ENCODE peak calls at places on chromosomes 4 and X, in nine cellular contexts. U is left ventricle myocardium inferior, X is ascending aorta, D is right lobe of liver, W is mesendoderm, N is tibial artery, Z is SJSA1, I is psoas muscle, H is spleen. K is an unnamed sample.
A peak's percentile ranks its signal among the peaks of the same experiment; 100 is the strongest.

GRCh38 chrX:10048076-10048475 is 80.9 kb downstream of the CLDN34 start:
- DNase-seq in X (no peak), N (no peak), W (peak; percentile 71), I (no peak), Z (no peak), H (no peak), U (no peak), D (no peak), K (no peak)

GRCh38 chrX:129754266-129755024 is 15.7 kb downstream of the XPNPEP2 start:
- DNase-seq in U (no peak), X (no peak), N (no peak), H (peak; percentile 72), W (peak; percentile 48), D (no peak), I (no peak), Z (no peak), K (no peak)

GRCh38 chr4:153962311-153963039 is 173.6 kb upstream of the SFRP2 start:
- DNase-seq in N (no peak), W (peak; percentile 34), U (no peak), I (no peak), H (no peak), Z (no peak), D (no peak), X (no peak), K (no peak)

GRCh38 chr4:138188406-138189084 is 53.6 kb downstream of the SLC7A11 start:
- DNase-seq in X (no peak), N (no peak), I (no peak), W (peak; percentile 65), Z (peak; percentile 52), D (no peak), H (no peak), U (no peak), K (no peak)

GRCh38 chrX:9160698-9161329 is 126.9 kb upstream of the FAM9B start:
- DNase-seq in D (no peak), N (no peak), Z (no peak), W (no peak), X (no peak), U (no peak), H (no peak), I (no peak), K (no peak)

GRCh38 chrX:23904096-23904495 is 3.6 kb downstream of the APOO start:
- DNase-seq in Z (peak; percentile 11), H (no peak), U (no peak), I (no peak), D (no peak), N (no peak), X (no peak), W (peak; percentile 81), K (no peak)

GRCh38 chr4:47669946-47670345 is 167.9 kb downstream of the CORIN start:
- DNase-seq in U (no peak), H (no peak), N (no peak), D (no peak), X (no peak), Z (no peak), W (no peak), I (no peak), K (no peak)

GRCh38 chr4:183783933-183784622 is 121.0 kb upstream of the STOX2 start:
- DNase-seq in Z (no peak), N (peak; percentile 50), H (no peak), W (no peak), X (no peak), I (no peak), U (no peak), D (no peak), K (no peak)

GRCh38 chr4:57763070-57763469 is 652.9 kb upstream of the IGFBP7 start:
- DNase-seq in I (no peak), D (no peak), X (no peak), N (no peak), U (no peak), W (peak; percentile 15), Z (no peak), H (no peak), K (no peak)

GRCh38 chr4:138218976-138219375 is 23.2 kb downstream of the SLC7A11 start:
- DNase-seq in W (no peak), I (no peak), N (no peak), U (no peak), D (no peak), Z (no peak), X (no peak), H (no peak), K (no peak)

GRCh38 chrX:10972731-10973130 is 138.4 kb upstream of the HCCS start:
- DNase-seq in H (no peak), Z (no peak), I (no peak), N (no peak), U (no peak), W (no peak), D (no peak), X (no peak), K (no peak)

GRCh38 chrX:35919536-35920309 is at the start of gene CFAP47:
- DNase-seq in W (peak; percentile 80), I (no peak), U (no peak), N (no peak), X (no peak), D (no peak), Z (no peak), H (peak; percentile 63), K (peak; percentile 12)

GRCh38 chr4:38017579-38017978 is 57.4 kb downstream of the PTTG2 start:
- DNase-seq in D (no peak), H (no peak), W (no peak), X (no peak), N (no peak), I (no peak), U (no peak), Z (no peak), K (no peak)

GRCh38 chr4:125187621-125188176 is 127.1 kb upstream of the FAT4 start:
- DNase-seq in X (no peak), U (peak; percentile 19), D (no peak), N (no peak), Z (no peak), W (no peak), H (no peak), I (no peak), K (no peak)
- H3K27ac ChIP-seq in X (no peak overlapping the region), U (no peak overlapping the region), D (no peak overlapping the region), N (no peak overlapping the region), Z (no peak overlapping the region), W (no peak overlapping the region), H (no peak overlapping the region), I (no peak overlapping the region), K (no peak overlapping the region)

DNA sequence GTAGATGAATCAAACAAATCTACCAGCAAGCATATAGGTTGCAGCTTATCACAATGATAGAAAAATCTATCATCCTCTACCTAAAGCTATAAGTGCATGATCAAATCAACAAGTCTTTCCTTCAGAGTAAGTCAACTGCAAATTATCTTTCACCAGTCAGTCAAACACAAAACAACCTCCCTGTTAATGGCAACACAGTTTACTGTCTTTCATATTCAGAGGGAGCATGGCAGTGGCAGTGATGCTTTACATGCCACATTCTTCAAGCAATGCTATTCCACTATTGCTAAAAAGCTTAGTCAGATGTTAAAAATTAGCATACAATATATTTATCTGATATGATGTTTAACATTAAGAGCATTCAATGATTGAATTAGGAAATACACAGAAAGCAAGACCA is 245.1 kb upstream of the KLHL4 start:
- DNase-seq in Z (no peak), W (peak; percentile 2), D (no peak), H (no peak), X (no peak), N (no peak), U (no peak), I (no peak), K (no peak)
- H3K4me3 ChIP-seq in Z (no peak overlapping the region), W (no peak overlapping the region), D (no peak overlapping the region), H (no peak overlapping the region), X (no peak overlapping the region), N (no peak overlapping the region), U (no peak overlapping the region), I (no peak overlapping the region), K (no peak overlapping the region)

GRCh38 chr4:124526760-124527159 is 185.8 kb downstream of the ANKRD50 start:
- DNase-seq in Z (no peak), H (no peak), U (no peak), W (no peak), I (no peak), D (no peak), X (no peak), N (no peak), K (no peak)

GRCh38 chr4:124527364-124527763 is 185.2 kb downstream of the ANKRD50 start:
- DNase-seq in I (no peak), N (no peak), H (no peak), D (no peak), Z (no peak), W (no peak), X (no peak), U (no peak), K (no peak)

GRCh38 chr4:124530464-124531077 is 182.0 kb downstream of the ANKRD50 start:
- DNase-seq in Z (no peak), N (no peak), D (no peak), W (no peak), X (no peak), I (no peak), U (no peak), H (no peak), K (no peak)

GRCh38 chr4:124526321-124526720 is 186.2 kb downstream of the ANKRD50 start:
- DNase-seq in X (no peak), U (no peak), H (no peak), Z (no peak), D (no peak), N (no peak), W (no peak), I (no peak), K (no peak)

DNA sequence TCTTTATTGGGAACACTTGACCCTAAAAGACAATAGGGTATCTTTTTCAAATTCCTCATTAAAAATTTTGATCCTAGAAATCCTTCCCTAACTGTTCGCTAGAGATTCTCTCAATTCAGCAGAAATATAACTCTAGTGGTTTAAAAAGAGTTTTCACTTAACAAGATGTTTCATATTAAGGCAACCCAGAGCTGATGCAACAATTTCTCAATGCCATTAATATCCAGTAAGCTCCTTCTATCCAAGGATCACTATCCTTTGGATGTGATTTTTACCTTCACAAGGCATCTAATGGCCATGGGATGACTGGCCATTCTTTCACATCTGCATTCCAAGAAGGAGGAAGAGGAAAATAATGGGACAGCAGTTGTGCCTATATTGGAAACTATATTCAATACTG is 183.4 kb downstream of the ANKRD50 start:
- DNase-seq in Z (no peak), I (no peak), U (no peak), W (no peak), X (no peak), H (no peak), N (no peak), D (no peak), K (no peak)
- H3K27ac ChIP-seq in Z (no peak overlapping the region), I (no peak overlapping the region), U (no peak overlapping the region), W (no peak overlapping the region), X (no peak overlapping the region), H (no peak overlapping the region), N (no peak overlapping the region), D (peak overlapping the region; percentile 80), K (no peak overlapping the region)

GRCh38 chr4:1795304-1796195 is 2.5 kb downstream of the FGFR3 start:
- DNase-seq in W (peak; percentile 51), D (peak; percentile 81), I (no peak), N (no peak), X (no peak), H (no peak), U (no peak), Z (no peak), K (no peak)
- H3K4me3 ChIP-seq in W (no peak overlapping the region), D (peak overlapping the region; percentile 66), I (peak overlapping the region; percentile 60), N (peak overlapping the region; percentile 44), X (peak overlapping the region; percentile 70), H (peak overlapping the region; percentile 54), U (peak overlapping the region; percentile 69), Z (peak overlapping the region; percentile 44), K (peak overlapping the region; percentile 70)